ENCODE peak calls at places on chromosomes 5 and 9, in six cellular contexts. K, W, L, Q, E and J are unnamed samples.

GRCh38 chr9:93232388-93232965 is 48.5 kb downstream of the WNK2 start:
- DNase-seq in K (no peak), W (no peak), L (no peak), Q (no peak), E (no peak), J (no peak)

GRCh38 chr5:136424835-136425694 is 59.7 kb upstream of the TRPC7 start:
- DNase-seq in K (peak; percentile 88), W (peak; percentile 82), L (peak; percentile 31), Q (peak; percentile 75), E (peak; percentile 61), J (peak; percentile 55)

GRCh38 chr5:112691758-112692157 is 45.9 kb upstream of the APC start:
- DNase-seq in K (no peak), W (peak; percentile 44), L (no peak), Q (no peak), E (no peak), J (peak; percentile 54)

GRCh38 chr5:147055850-147056523 is 177.4 kb upstream of the PPP2R2B start:
- DNase-seq in K (peak; percentile 51), W (no peak), L (no peak), Q (no peak), E (no peak), J (no peak)

GRCh38 chr9:90698874-90699440 is 56.3 kb upstream of the DIRAS2 start:
- DNase-seq in K (no peak), W (no peak), L (no peak), Q (no peak), E (no peak), J (no peak)

GRCh38 chr5:61329729-61330128 is 2.3 kb upstream of the ZSWIM6 start:
- DNase-seq in K (no peak), W (no peak), L (no peak), Q (peak; percentile 35), E (no peak), J (no peak)

GRCh38 chr5:142584843-142585242 is 101.0 kb downstream of the FGF1 start:
- DNase-seq in K (no peak), W (no peak), L (no peak), Q (no peak), E (peak; percentile 75), J (peak; percentile 43)

GRCh38 chr5:32283539-32284377 is 29.0 kb downstream of the MTMR12 start:
- DNase-seq in K (no peak), W (no peak), L (no peak), Q (peak; percentile 21), E (peak; percentile 24), J (peak; percentile 60)

GRCh38 chr9:15697459-15697858 is 144.6 kb downstream of the CCDC171 start:
- DNase-seq in K (no peak), W (no peak), L (no peak), Q (no peak), E (peak; percentile 71), J (peak; percentile 83)

GRCh38 chr5:133331866-133332731 is 280.2 kb downstream of the FSTL4 start:
- DNase-seq in K (no peak), W (no peak), L (no peak), Q (no peak), E (no peak), J (no peak)

GRCh38 chr5:102596113-102596512 is 97.3 kb upstream of the SLCO6A1 start:
- DNase-seq in K (no peak), W (no peak), L (no peak), Q (peak; percentile 8), E (no peak), J (no peak)

GRCh38 chr5:16803831-16804230 is 132.3 kb downstream of the MYO10 start:
- DNase-seq in K (no peak), W (no peak), L (no peak), Q (no peak), E (no peak), J (no peak)

GRCh38 chr9:127684576-127684975 is 22.2 kb upstream of the CFAP157 start:
- DNase-seq in K (no peak), W (no peak), L (no peak), Q (no peak), E (peak; percentile 58), J (peak; percentile 22)

GRCh38 chr9:124769451-124770358 is 1.4 kb downstream of the NR6A1 start:
- DNase-seq in K (peak; percentile 67), W (peak; percentile 85), L (peak; percentile 29), Q (no peak), E (no peak), J (no peak)

GRCh38 chr5:62562867-62563266 is 15.8 kb upstream of the LRRC70 start:
- DNase-seq in K (no peak), W (no peak), L (no peak), Q (no peak), E (no peak), J (no peak)

GRCh38 chr5:14367364-14367763 is 214.2 kb upstream of the OTULINL start:
- DNase-seq in K (no peak), W (no peak), L (no peak), Q (no peak), E (no peak), J (no peak)

GRCh38 chr9:91048739-91049138 is 247.1 kb downstream of the SYK start:
- DNase-seq in K (no peak), W (no peak), L (no peak), Q (no peak), E (no peak), J (no peak)

GRCh38 chr5:55816342-55816741 is 34.8 kb upstream of the IL31RA start:
- DNase-seq in K (no peak), W (no peak), L (no peak), Q (no peak), E (peak; percentile 92), J (peak; percentile 81)

GRCh38 chr5:127355342-127355741 is 64.7 kb downstream of the MEGF10 start:
- DNase-seq in K (no peak), W (no peak), L (no peak), Q (no peak), E (no peak), J (no peak)

GRCh38 chr5:36685631-36686147 is 79.3 kb downstream of the SLC1A3 start:
- DNase-seq in K (no peak), W (no peak), L (no peak), Q (peak; percentile 43), E (peak; percentile 67), J (no peak)

GRCh38 chr5:134784946-134785620 is 26.5 kb downstream of the DDX46 start:
- DNase-seq in K (no peak), W (no peak), L (no peak), Q (no peak), E (peak; percentile 78), J (peak; percentile 52)

GRCh38 chr5:178651046-178651810 is 24.4 kb upstream of the CLK4 start:
- DNase-seq in K (no peak), W (no peak), L (no peak), Q (no peak), E (peak; percentile 23), J (peak; percentile 20)

GRCh38 chr5:33968133-33969005 is 16.1 kb downstream of the SLC45A2 start:
- DNase-seq in K (no peak), W (no peak), L (no peak), Q (no peak), E (no peak), J (peak; percentile 37)

GRCh38 chr9:98962181-98962560 is 18.5 kb downstream of the COL15A1 start:
- DNase-seq in K (no peak), W (no peak), L (no peak), Q (no peak), E (peak; percentile 97), J (peak; percentile 64)

GRCh38 chr5:136053336-136054121 is 24.7 kb downstream of the TGFBI start:
- DNase-seq in K (no peak), W (no peak), L (no peak), Q (no peak), E (peak; percentile 92), J (peak; percentile 94)

GRCh38 chr5:76403713-76403962 is 553 bp downstream of the IQGAP2 start:
- DNase-seq in K (no peak), W (no peak), L (no peak), Q (no peak), E (no peak), J (no peak)
- TF ChIP-seq CTCF in K (no peak), W (peak; percentile 22), L (no peak), Q (no peak), E (no peak), J (peak; percentile 14)

GRCh38 chr9:131037336-131038255 is 28.6 kb downstream of the LAMC3 start:
- DNase-seq in K (peak; percentile 77), W (no peak), L (no peak), Q (no peak), E (no peak), J (no peak)

GRCh38 chr9:131036529-131037335 is 27.8 kb downstream of the LAMC3 start:
- DNase-seq in K (no peak), W (no peak), L (no peak), Q (no peak), E (no peak), J (no peak)

GRCh38 chr9:131039129-131039954 is 30.4 kb downstream of the LAMC3 start:
- DNase-seq in K (no peak), W (no peak), L (no peak), Q (no peak), E (no peak), J (no peak)

GRCh38 chr9:131036071-131036470 is 27.1 kb downstream of the LAMC3 start:
- DNase-seq in K (no peak), W (no peak), L (no peak), Q (no peak), E (no peak), J (no peak)

DNA sequence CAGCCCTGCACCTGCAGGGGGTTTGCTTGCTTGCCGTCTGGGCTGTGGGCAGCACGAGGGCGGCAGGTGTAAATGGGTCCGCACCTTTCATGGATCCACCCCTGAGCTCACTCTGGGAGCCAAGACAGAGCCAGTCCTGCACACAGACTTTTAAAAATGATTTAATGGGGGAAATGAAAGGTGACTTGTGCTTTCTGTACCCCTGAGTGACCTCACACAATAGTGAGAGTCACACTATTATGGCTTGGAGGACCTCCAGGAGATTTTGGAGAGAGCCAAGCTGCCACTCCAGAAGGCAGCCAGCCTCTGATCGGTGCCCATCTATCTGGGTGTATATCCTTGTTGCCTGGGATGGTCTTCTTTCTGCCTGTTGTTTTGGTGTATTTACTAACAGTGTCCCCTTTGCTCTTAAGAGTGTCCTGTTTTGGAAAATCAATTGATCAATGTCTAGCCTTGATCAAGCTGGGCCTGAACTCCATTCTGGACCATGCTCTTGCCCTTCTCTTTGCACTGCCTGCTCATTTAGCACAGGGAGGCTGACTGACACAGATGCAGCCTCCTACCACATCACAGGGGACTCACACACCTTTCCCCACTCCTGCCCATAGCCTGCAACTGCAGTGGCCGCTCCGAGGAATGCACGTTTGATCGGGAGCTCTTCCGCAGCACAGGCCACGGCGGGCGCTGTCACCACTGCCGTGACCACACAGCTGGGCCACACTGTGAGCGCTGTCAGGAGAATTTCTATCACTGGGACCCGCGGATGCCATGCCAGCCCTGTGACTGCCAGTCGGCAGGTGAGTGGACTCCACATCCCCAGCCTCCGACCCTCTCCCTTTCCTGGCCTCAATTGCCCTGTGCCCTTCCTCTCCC is 29.5 kb downstream of the LAMC3 start:
- DNase-seq in K (no peak), W (no peak), L (no peak), Q (no peak), E (no peak), J (no peak)
- TF ChIP-seq CTCF in K (no peak), W (no peak), L (no peak), Q (no peak), E (no peak), J (no peak)

GRCh38 chr5:74469234-74469972 is 171.1 kb downstream of the ENC1 start:
- DNase-seq in K (no peak), W (no peak), L (no peak), Q (no peak), E (no peak), J (no peak)
- TF ChIP-seq CTCF in K (no peak), W (no peak), L (no peak), Q (no peak), E (no peak), J (no peak)

DNA sequence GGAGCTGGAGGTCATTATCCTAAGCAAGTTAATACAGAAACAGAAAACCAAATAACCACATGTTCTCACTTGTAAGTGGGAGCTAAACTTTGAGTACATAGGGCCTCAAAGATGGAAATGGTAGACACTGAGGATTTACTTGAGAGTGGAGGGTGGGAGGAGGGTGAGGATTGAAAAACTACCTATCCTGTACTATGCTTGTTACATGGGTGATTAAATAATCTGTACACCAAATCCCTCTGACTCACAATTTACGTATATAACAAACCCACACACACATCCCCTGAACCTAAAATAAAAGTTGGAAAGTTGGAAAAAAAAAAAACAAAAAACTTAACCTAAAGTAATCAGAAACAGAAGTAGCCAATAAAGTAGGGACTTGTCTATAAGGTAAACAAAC is 48.8 kb upstream of the LARP1 start:
- DNase-seq in K (no peak), W (no peak), L (no peak), Q (no peak), E (no peak), J (no peak)
- TF ChIP-seq CTCF in K (no peak), W (no peak), L (no peak), Q (no peak), E (no peak), J (no peak)